ENCODE peak calls at places on chromosomes 12 and 14, in six cellular contexts. Y, B, D, L, G and W are unnamed samples. For H3K9me3, the result is how much of the 10 kb centered on the place peaks cover.

GRCh38 chr12:47988073-47989022 is 15.9 kb downstream of the COL2A1 start:
- DNase-seq in D (no peak), G (peak), Y (no peak), B (peak), L (no peak), W (no peak)

GRCh38 chr12:116790066-116790465 is 52.0 kb downstream of the RNFT2 start:
- DNase-seq in B (no peak), Y (no peak), L (no peak), D (no peak), G (no peak), W (no peak)

GRCh38 chr12:8860165-8860961 is 37.9 kb downstream of the A2ML1 start:
- DNase-seq in G (peak), L (peak), B (peak), D (no peak), Y (peak), W (no peak)

GRCh38 chr14:50670196-50670875 is 2.2 kb upstream of the SAV1 start:
- DNase-seq in D (no peak), L (no peak), Y (peak), B (peak), G (no peak), W (no peak)

GRCh38 chr12:80352476-80352875 is 91.6 kb upstream of the PTPRQ start:
- DNase-seq in L (no peak), Y (no peak), G (no peak), B (peak), D (no peak), W (no peak)

GRCh38 chr14:50835280-50835679 is 4.3 kb upstream of the NIN start:
- DNase-seq in Y (peak), G (no peak), B (peak), D (peak), L (no peak), W (no peak)

GRCh38 chr12:52139147-52139546 is 52.7 kb downstream of the KRT80 start:
- DNase-seq in L (no peak), D (no peak), Y (no peak), G (no peak), B (no peak), W (no peak)

GRCh38 chr14:70857499-70857895 is 48.2 kb upstream of the MAP3K9 start:
- DNase-seq in G (no peak), L (no peak), B (peak), D (no peak), Y (no peak), W (no peak)

GRCh38 chr12:3261782-3262359 is 184.7 kb downstream of the TSPAN9 start:
- DNase-seq in D (no peak), G (no peak), L (no peak), B (peak), Y (peak), W (no peak)

GRCh38 chr12:54984602-54985376 is at the start of gene TESPA1:
- DNase-seq in B (no peak), D (peak), G (peak), L (peak), Y (no peak), W (peak)

GRCh38 chr12:6851153-6851920 is at the start of gene CDCA3:
- DNase-seq in G (peak), D (peak), L (peak), Y (peak), B (peak), W (peak)

GRCh38 chr12:57381693-57382220 is 49.1 kb downstream of the R3HDM2 start:
- DNase-seq in B (no peak), G (no peak), D (no peak), L (no peak), Y (no peak), W (no peak)

GRCh38 chr12:57372233-57372632 is 58.6 kb downstream of the R3HDM2 start:
- DNase-seq in D (no peak), B (peak), L (no peak), Y (peak), G (peak), W (no peak)

GRCh38 chr12:57380300-57380699 is 50.5 kb downstream of the R3HDM2 start:
- DNase-seq in B (no peak), D (no peak), Y (no peak), L (no peak), G (no peak), W (no peak)

DNA sequence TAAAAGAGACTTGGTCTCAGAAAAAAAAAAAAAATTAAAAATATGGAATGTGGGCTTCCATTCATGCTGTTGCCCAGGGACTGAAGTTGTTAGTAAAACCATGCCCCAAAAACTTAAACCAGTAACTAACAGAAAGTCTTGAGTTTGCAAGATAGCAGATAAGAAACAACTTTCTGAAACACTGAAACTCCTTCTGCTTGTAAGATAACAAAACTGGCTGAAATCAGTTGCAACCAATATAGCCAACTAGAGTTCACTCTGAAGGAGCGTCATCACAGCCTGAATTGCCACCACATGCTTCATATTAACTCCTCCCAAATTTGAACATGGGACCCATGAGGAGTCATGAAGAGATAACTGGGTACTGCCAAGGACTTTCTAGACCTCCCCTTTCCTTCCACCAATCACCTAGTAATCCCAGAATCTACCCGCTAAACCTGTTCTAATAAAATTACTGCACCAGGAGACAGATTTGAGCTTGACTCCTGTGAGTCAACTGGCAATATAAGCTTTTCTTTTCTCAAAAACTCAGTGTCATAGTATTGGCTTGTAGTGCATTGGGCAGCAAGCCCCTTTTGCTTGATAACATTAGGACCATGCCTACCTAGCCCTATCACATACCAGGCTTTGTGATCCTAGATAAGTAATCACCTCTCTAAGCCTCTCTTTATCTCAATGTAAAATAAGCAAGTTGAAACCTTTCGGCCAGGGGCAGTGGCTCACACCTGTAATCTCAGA is 53.6 kb downstream of the R3HDM2 start:
- DNase-seq in B (no peak), Y (peak), D (no peak), G (no peak), L (no peak), W (no peak)
- H3K9me3 ChIP-seq in B (under half), Y (under half), D (under half), G (under half), L (under half), W (under half)

GRCh38 chr12:42798811-42799438 is 209.4 kb upstream of the PRICKLE1 start:
- DNase-seq in B (peak), L (no peak), G (no peak), D (no peak), Y (peak), W (no peak)

GRCh38 chr12:42807251-42807650 is 217.7 kb upstream of the PRICKLE1 start:
- DNase-seq in B (no peak), G (no peak), L (no peak), D (no peak), Y (no peak), W (no peak)

GRCh38 chr12:42802688-42803279 is 213.2 kb upstream of the PRICKLE1 start:
- DNase-seq in D (no peak), G (no peak), L (no peak), B (peak), Y (peak), W (no peak)

GRCh38 chr12:42804928-42805327 is 215.4 kb upstream of the PRICKLE1 start:
- DNase-seq in G (no peak), D (no peak), Y (no peak), L (no peak), B (no peak), W (no peak)

DNA sequence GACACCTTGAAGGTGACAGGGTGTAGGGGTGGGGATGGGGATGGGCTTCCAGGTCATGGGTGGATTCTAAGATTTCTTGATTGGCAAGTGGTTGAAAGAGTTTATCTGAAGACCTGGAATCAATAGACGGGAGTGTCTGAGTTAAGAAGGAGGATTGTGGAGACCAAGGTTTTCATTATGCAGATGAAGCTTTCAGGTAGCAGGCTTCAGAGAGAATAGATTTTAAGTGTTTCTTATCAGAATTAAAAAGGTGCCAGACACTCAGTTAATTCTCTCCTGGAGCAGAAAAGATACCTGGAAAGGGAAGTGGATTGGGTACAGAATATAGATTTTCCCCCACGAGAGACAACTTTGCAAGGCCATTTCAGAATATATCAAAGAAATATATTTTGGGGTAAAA is 211.7 kb upstream of the PRICKLE1 start:
- DNase-seq in L (no peak), G (no peak), D (no peak), Y (no peak), B (no peak), W (no peak)
- H3K9me3 ChIP-seq in L (under half), G (under half), D (under half), Y (under half), B (under half), W (under half)

GRCh38 chr14:93765032-93765626 is 23.2 kb downstream of the PRIMA1 start:
- DNase-seq in D (no peak), G (no peak), L (no peak), Y (no peak), B (no peak), W (no peak)

GRCh38 chr14:93757185-93757584 is 31.1 kb downstream of the PRIMA1 start:
- DNase-seq in L (no peak), G (no peak), Y (no peak), B (no peak), D (no peak), W (no peak)

GRCh38 chr14:93764211-93764659 is 24.1 kb downstream of the PRIMA1 start:
- DNase-seq in B (peak), G (no peak), Y (peak), L (no peak), D (no peak), W (no peak)

DNA sequence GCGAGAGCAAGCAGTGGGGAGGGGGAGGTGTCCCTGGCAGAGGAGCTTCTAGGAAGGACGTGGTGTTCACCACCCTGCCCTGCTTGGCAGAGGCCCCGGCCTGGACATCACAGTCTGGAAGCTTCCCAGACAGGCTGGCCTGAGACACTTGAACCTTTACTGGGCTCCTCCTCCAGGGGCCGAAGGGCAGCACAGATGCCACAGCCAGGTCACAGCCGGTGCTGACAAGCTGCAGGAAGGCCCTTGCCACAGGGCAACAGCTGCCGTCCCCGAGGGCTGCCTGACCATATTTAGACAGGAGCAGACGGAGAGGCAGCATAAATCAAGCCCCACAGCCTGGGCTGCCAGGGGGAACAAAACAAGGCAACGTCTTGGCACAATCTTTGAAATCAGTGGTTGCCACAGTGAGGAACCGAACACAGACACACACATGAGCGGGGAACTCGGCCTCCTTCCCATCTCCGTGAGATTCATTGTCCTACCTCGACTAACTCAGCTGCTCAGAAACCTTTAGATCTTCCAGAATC is 28.4 kb downstream of the PRIMA1 start:
- DNase-seq in G (peak), B (no peak), Y (no peak), L (no peak), D (no peak), W (no peak)
- H3K9me3 ChIP-seq in G (under half), B (under half), Y (under half), L (under half), D (under half), W (under half)

GRCh38 chr12:49189731-49190314 is 943 bp upstream of the TUBA1A start:
- DNase-seq in G (no peak), B (no peak), D (no peak), Y (no peak), L (no peak), W (no peak)
- H3K9me3 ChIP-seq in G (under half), B (under half), D (under half), Y (under half), L (under half), W (under half)

DNA sequence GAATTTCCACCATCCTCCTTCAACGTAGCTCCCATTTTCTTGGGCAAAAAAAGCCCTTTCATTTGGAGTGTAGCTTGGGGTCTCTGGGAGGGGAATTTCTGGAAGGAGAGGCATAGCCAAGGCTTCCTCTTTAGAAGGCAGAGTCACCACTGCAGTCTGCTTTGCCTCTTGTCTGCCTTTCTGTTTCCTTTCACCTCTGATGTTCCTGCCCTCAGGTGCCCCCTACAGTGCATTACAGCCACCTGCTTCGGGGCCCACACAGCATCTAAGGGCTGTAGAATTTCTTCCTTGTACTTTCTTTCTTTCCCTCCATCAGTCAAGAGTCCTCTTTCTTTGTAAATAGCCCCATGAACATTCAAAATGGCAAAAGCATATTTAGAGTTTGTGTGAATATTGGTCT is 1313.9 kb downstream of the TMEM121 start:
- DNase-seq in G (no peak), B (no peak), L (no peak), Y (no peak), D (no peak), W (no peak)
- H3K9me3 ChIP-seq in G (under half), B (under half), L (under half), Y (under half), D (under half), W (under half)

GRCh38 chr14:85195872-85196477 is 334.0 kb upstream of the FLRT2 start:
- DNase-seq in Y (peak), D (no peak), L (no peak), B (peak), G (peak), W (no peak)
- H3K9me3 ChIP-seq in Y (under half), D (under half), L (under half), B (under half), G (under half), W (under half)

GRCh38 chr12:125096894-125097293 is 31.7 kb downstream of the AACS start:
- DNase-seq in Y (no peak), B (no peak), L (no peak), G (no peak), D (no peak), W (no peak)
- H3K9me3 ChIP-seq in Y (under half), B (under half), L (under half), G (under half), D (under half), W (under half)

GRCh38 chr14:26104686-26105085 is 493.1 kb downstream of the NOVA1 start:
- DNase-seq in G (no peak), Y (no peak), B (no peak), D (no peak), L (no peak), W (no peak)
- H3K9me3 ChIP-seq in G (under half), Y (under half), B (under half), D (under half), L (under half), W (under half)

DNA sequence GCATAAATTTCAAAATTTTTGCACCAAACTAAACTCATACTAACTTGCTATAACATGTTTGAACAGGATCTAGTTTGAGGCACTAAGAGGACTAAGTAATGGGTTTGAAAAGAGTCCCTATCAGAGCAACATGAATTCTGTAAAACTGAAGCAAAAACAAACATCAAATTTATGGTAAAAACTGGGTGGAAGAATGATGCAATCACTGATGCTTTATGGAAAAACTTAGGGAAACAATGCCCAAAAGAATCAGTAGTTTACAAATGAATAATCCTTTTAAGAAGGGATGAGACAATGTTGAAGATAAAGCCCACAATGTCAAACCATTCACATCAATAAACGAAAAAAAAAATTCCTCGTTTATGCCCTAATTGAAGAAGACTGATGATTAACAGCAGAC is 88.9 kb downstream of the PRKD1 start:
- DNase-seq in L (no peak), Y (no peak), B (no peak), G (no peak), D (no peak), W (no peak)
- H3K9me3 ChIP-seq in L (under half), Y (under half), B (under half), G (under half), D (under half), W (under half)